ENCODE peak calls at places on chromosomes 6 and 20, in four cellular contexts. F is HepG2, V is SK-N-SH, J is esophagus muscularis mucosa. W is an unnamed sample.

GRCh38 chr6:107070686-107071085 is 42.7 kb downstream of the MTRES1 start:
- DNase-seq in F (no peak), V (no peak), J (no peak), W (no peak)

GRCh38 chr20:49713779-49714712 is at the start of gene B4GALT5:
- DNase-seq in F (peak; percentile 66), V (peak; percentile 95), J (no peak), W (peak; percentile 73)

GRCh38 chr6:33750244-33750991 is 3.7 kb upstream of the IP6K3 start:
- DNase-seq in F (no peak), V (no peak), J (no peak), W (no peak)

GRCh38 chr6:33668914-33669313 is 42.6 kb downstream of the UQCC2 start:
- DNase-seq in F (no peak), V (no peak), J (no peak), W (peak; percentile 42)

GRCh38 chr6:144758602-144759001 is 473.5 kb downstream of the UTRN start:
- DNase-seq in F (no peak), V (no peak), J (no peak), W (no peak)

GRCh38 chr6:168333039-168333438 is 13.5 kb upstream of the DACT2 start:
- DNase-seq in F (peak; percentile 44), V (peak; percentile 63), J (no peak), W (no peak)

GRCh38 chr6:152188011-152188410 is 380.5 kb downstream of the ESR1 start:
- DNase-seq in F (no peak), V (peak; percentile 55), J (no peak), W (no peak)

GRCh38 chr6:108671790-108672189 is 111.1 kb downstream of the FOXO3 start:
- DNase-seq in F (no peak), V (peak; percentile 4), J (no peak), W (no peak)

GRCh38 chr6:134619077-134619476 is 301.2 kb upstream of the SGK1 start:
- DNase-seq in F (no peak), V (no peak), J (no peak), W (no peak)

GRCh38 chr6:148747145-148747492 is 289 bp downstream of the UST start:
- DNase-seq in F (no peak), V (peak; percentile 34), J (no peak), W (peak; percentile 34)

GRCh38 chr6:7909323-7910276 is 988 bp downstream of the TXNDC5 start:
- DNase-seq in F (peak; percentile 64), V (peak; percentile 91), J (no peak), W (peak; percentile 57)

GRCh38 chr20:58449703-58450138 is 60.7 kb downstream of the VAPB start:
- DNase-seq in F (no peak), V (peak; percentile 83), J (no peak), W (no peak)

GRCh38 chr6:2890981-2891767 is 11.9 kb downstream of the SERPINB9 start:
- DNase-seq in F (no peak), V (no peak), J (peak; percentile 37), W (no peak)

GRCh38 chr6:111721677-111722219 is 116.1 kb upstream of the TRAF3IP2 start:
- DNase-seq in F (peak; percentile 24), V (peak; percentile 43), J (no peak), W (no peak)

GRCh38 chr6:145012039-145012662 is 723.2 kb downstream of the EPM2A start:
- DNase-seq in F (no peak), V (no peak), J (no peak), W (no peak)

GRCh38 chr20:7694940-7695567 is 245.2 kb downstream of the HAO1 start:
- DNase-seq in F (no peak), V (no peak), J (no peak), W (no peak)
- TF ChIP-seq POLR2AphosphoS5 in F (no peak), V (no peak), J (no peak), W (no peak)

DNA sequence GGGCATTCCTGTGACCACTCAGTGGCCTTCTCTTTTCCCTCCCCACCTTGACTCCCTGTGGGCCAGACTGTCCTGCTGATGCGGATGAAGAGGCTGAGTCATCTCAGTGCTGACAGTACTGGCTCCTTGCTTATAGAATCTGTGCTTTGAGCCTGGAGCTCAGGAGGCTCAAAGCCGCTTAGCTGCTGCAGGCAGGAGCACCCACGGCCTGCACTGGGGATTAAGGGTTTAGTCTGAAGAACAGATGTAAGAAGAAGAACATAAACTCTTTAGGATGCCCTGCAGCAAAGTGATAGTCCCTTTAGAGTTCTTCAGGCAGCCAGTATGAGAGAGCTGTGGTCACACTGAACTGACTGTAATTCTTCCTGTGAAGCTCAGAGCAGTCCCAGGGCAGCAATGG is 642.0 kb upstream of the CHD6 start:
- DNase-seq in F (no peak), V (no peak), J (no peak), W (no peak)
- TF ChIP-seq EP300 in F (no peak), V (no peak), J (no peak), W (no peak)

GRCh38 chr6:30907758-30908591 is at the start of gene GTF2H4:
- DNase-seq in F (peak; percentile 99), V (peak; percentile 91), J (peak; percentile 99), W (peak; percentile 97)
- TF ChIP-seq POLR2AphosphoS5 in F (peak; percentile 63), V (peak; percentile 31), J (no peak), W (peak; percentile 40)

GRCh38 chr6:87654117-87654516 is 47.9 kb downstream of the AKIRIN2 start:
- DNase-seq in F (no peak), V (no peak), J (no peak), W (no peak)
- TF ChIP-seq EP300 in F (no peak), V (no peak), J (no peak), W (no peak)

GRCh38 chr6:35640017-35640664 is 48.6 kb downstream of the FKBP5 start:
- DNase-seq in F (no peak), V (no peak), J (no peak), W (no peak)
- TF ChIP-seq POLR2AphosphoS5 in F (no peak), V (no peak), J (peak; percentile 62), W (no peak)

DNA sequence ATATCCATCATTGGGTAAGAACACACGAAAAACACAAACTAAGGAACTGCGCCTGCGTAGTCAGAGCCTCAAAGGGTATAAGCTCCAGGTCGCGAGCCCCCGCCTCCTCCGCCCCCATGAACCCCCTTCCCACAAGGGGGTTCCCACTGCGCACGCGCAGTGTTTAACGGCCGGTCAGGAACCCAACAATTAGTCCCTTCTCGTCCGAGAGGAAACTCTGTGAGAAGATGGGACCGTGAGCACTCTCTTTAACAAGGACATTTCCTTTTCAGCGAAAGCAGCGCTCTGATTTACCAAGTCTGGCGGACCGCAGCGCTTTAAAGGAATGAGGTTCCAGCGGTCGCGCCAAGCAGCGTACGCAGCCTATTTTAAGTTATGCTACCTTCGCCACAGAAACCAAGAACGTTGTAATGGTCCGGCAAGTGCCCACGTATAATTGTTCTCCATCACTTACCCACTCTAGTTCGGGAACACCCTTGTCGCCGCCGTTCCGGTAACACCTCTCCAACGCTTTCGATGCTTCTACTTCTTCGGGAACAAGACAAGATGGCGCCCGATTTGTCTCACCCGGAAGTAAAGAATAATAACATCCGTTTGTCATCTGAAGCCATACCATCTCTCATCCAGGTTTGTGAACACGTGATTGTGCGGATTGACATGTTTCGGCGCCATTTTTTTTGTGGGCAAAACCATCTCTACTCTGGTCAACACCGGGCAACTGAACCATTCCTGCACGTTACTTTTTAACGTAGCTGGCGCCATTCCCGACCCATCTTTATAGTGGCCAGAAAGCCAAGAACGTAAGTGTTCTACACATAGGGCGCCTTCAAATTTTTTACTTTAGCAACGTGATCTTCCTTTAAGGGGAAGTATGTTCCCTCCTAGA is at the start of gene PNISR:
- DNase-seq in F (peak; percentile 98), V (peak; percentile 86), J (peak; percentile 98), W (peak; percentile 88)
- TF ChIP-seq EP300 in F (no peak), V (no peak), J (no peak), W (no peak)

GRCh38 chr20:31738729-31739549 is at the start of gene TPX2:
- DNase-seq in F (peak; percentile 99), V (peak; percentile 96), J (peak; percentile 98), W (peak; percentile 95)
- TF ChIP-seq POLR2AphosphoS5 in F (peak; percentile 99), V (peak; percentile 97), J (peak; percentile 88), W (no peak)

W was measured in stomach.